ENCODE peak calls at places on chromosomes 4 and X, in nine cellular contexts. G is upper lobe of left lung, D is tibial nerve, U is thyroid gland, J is mammary epithelial cell, V is pancreas, L is lower leg skin, B is heart left ventricle, N is GM06990. X is an unnamed sample.

GRCh38 chr4:63556332-63556731 is 852.9 kb downstream of the TECRL start:
- DNase-seq in G (no peak), D (no peak), U (no peak), J (no peak), V (no peak), L (no peak), B (no peak), N (no peak), X (no peak)

GRCh38 chr4:86497980-86498379 is 96.1 kb upstream of the PTPN13 start:
- DNase-seq in G (no peak), D (no peak), U (peak), J (no peak), V (no peak), L (peak), B (no peak), N (no peak), X (no peak)

GRCh38 chr4:158484173-158484885 is 37.4 kb upstream of the RXFP1 start:
- DNase-seq in G (no peak), D (no peak), U (no peak), J (peak), V (no peak), L (no peak), B (no peak), N (no peak), X (no peak)

GRCh38 chr4:59537231-59537886 is 1662.8 kb upstream of the ADGRL3 start:
- DNase-seq in G (no peak), D (no peak), U (no peak), J (peak), V (no peak), L (no peak), B (no peak), N (no peak), X (no peak)

GRCh38 chrX:2261838-2262678 is 238.7 kb downstream of the DHRSX start:
- DNase-seq in G (no peak), D (no peak), U (peak), J (no peak), V (no peak), L (no peak), B (no peak), N (no peak), X (no peak)

GRCh38 chrX:21373637-21374162 is 518 bp upstream of the CNKSR2 start:
- DNase-seq in G (no peak), D (no peak), U (peak), J (no peak), V (no peak), L (no peak), B (peak), N (no peak), X (peak)

GRCh38 chr4:48194986-48195773 is 61.1 kb upstream of the TXK start:
- DNase-seq in G (no peak), D (no peak), U (no peak), J (peak), V (no peak), L (no peak), B (no peak), N (peak), X (no peak)

GRCh38 chrX:15349046-15349445 is 13.7 kb upstream of the PIGA start:
- DNase-seq in G (no peak), D (peak), U (peak), J (peak), V (no peak), L (peak), B (peak), N (peak), X (peak)

GRCh38 chr4:128810871-128811570 is 1.5 kb downstream of the JADE1 start:
- DNase-seq in G (peak), D (peak), U (peak), J (peak), V (peak), L (peak), B (peak), N (peak), X (peak)
- TF ChIP-seq CTCF in G (peak), D (no peak), U (no peak), J (no peak), V (no peak), L (no peak), B (no peak), N (no peak), X (no peak)

DNA sequence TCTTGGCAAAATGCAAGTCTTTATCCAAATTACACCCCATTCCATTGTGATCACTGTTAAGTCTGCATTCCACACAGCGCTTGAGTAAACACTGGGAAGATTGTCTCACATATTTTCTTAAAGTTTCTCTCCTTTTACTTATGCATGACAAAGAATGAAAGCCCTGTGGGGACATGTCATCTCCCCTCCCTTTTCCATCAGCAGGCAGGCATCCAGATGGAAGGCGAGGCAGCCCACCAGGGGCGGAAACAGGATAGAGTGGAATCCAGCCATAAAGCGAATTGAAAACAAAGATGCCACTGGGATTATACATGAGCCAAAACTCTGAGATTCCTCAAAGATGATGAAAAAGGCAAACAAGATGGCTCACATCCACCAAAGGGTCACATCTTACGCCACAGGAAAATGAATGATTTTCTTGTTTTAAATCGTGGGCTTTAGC is 78.2 kb downstream of the AFAP1 start:
- DNase-seq in G (no peak), D (no peak), U (no peak), J (peak), V (no peak), L (no peak), B (no peak), N (no peak), X (no peak)
- TF ChIP-seq CTCF in G (no peak), D (no peak), U (no peak), J (no peak), V (no peak), L (no peak), B (no peak), N (no peak), X (no peak)

GRCh38 chr4:17280266-17280665 is 231.6 kb downstream of the QDPR start:
- DNase-seq in G (no peak), D (no peak), U (no peak), J (no peak), V (no peak), L (no peak), B (no peak), N (no peak), X (no peak)
- TF ChIP-seq CTCF in G (no peak), D (no peak), U (no peak), J (no peak), V (no peak), L (no peak), B (no peak), N (peak), X (no peak)

DNA sequence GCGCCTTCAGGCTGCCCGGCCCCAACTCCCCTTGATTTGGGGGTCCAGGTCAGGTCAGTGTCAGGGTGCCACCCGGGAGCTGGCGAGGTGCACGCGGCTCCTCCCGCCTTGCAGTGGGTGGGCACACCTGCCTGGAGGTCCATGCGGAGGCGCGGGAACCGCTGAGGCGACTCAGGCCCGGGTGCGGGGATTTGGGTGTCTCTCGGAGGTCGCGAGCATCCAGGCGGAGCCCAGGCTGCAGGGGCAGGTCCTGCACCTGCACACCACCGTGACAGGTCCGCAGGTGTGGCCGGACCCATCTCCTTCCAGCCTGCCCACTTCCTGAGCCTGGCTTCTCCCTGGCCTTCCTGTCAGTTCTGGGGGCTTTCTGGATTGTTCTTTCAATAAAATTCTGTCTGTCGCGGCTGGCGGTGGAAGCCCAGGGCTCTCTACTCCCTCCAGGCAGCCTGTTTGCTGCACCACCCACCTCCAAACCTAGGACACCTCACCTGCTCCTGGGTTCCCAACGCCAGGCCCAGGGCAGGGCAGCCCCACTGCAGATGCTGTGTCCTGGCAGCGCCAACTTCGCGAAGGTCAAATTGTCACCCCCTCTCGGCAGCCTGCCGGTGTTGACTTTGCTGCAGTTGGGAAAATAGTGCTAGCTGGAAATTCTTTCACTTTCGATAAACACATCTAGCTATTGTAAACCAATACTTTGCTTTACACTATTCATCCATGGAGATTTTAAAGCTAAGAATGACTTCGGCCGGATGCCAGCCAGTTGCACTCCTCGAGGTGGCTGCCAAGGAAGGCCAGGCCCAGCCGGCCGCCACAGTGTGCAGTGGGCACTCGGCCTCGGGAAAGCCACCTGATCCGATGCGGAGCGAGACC is 35.9 kb downstream of the FGFRL1 start:
- DNase-seq in G (peak), D (no peak), U (peak), J (no peak), V (peak), L (no peak), B (peak), N (no peak), X (no peak)
- TF ChIP-seq CTCF in G (no peak), D (no peak), U (no peak), J (no peak), V (no peak), L (no peak), B (no peak), N (no peak), X (no peak)

GRCh38 chrX:107775734-107776511 is at the start of gene TSC22D3:
- DNase-seq in G (peak), D (peak), U (peak), J (peak), V (peak), L (peak), B (peak), N (peak), X (peak)
- TF ChIP-seq CTCF in G (no peak), D (no peak), U (peak), J (no peak), V (no peak), L (no peak), B (no peak), N (no peak), X (no peak)

DNA sequence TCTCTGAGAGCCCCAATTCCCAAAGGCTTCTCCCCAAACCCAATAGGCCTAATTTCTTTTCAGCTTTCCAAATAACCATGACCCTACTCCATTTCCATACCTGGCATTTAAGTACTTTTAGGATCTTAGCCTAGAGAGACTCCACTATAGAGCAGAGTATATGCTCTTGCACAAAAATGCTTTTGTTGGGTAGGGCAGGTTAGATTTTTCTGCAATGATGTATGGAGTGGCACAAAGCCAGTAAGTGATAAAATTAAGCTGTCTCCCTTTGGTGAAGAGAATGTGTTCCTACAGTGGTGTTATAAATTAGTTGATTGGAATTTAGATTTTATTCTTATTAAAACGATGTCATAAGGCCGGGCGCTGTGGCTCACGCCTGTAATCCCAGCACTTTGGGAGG is 124.9 kb downstream of the INPP4B start:
- DNase-seq in G (no peak), D (no peak), U (no peak), J (peak), V (no peak), L (no peak), B (no peak), N (no peak), X (no peak)
- TF ChIP-seq CTCF in G (no peak), D (no peak), U (no peak), J (no peak), V (no peak), L (no peak), B (no peak), N (no peak), X (no peak)

GRCh38 chr4:38136604-38137003 is 176.4 kb downstream of the PTTG2 start:
- DNase-seq in G (no peak), D (no peak), U (no peak), J (no peak), V (no peak), L (no peak), B (no peak), N (no peak), X (no peak)
- TF ChIP-seq CTCF in G (no peak), D (no peak), U (no peak), J (no peak), V (no peak), L (no peak), B (no peak), N (no peak), X (no peak)

GRCh38 chrX:131764224-131764623 is 220.3 kb downstream of the OR13H1 start:
- DNase-seq in G (no peak), D (no peak), U (no peak), J (peak), V (no peak), L (no peak), B (no peak), N (no peak), X (no peak)

GRCh38 chrX:131762802-131763234 is 218.9 kb downstream of the OR13H1 start:
- DNase-seq in G (no peak), D (no peak), U (no peak), J (peak), V (no peak), L (no peak), B (no peak), N (peak), X (peak)

DNA sequence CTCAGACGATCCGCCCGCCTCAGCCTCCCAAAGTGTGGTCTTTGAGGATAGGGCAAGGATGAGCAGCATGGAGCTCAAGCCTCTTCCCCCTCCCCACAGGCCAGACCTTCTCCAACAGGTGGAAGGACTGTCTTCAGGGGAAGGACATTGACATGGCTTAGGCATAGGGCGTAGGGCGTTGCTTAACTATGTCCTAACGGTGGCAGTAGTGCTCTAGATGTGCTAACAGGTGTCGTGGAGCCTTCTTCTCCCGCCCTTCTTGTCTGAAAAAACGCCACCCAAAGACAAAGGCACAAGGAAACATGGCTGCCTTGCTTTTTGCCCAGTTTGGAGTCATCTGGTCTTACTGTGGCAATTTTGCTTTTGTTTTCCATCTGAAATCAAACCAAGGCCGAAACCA is 219.8 kb downstream of the OR13H1 start:
- DNase-seq in G (no peak), D (no peak), U (no peak), J (peak), V (no peak), L (no peak), B (no peak), N (peak), X (peak)
- TF ChIP-seq CTCF in G (peak), D (peak), U (peak), J (peak), V (peak), L (no peak), B (peak), N (peak), X (peak)

X was measured in GM13976.